ENCODE peak calls at places on chromosomes 6 and 20, in five cellular contexts. One of them, this sample, is unnamed.

GRCh38 chr6:27836783-27837635 is 75.2 kb downstream of the OR2B2 start:
- DNase-seq in cardiac fibroblast: peak; percentile 92
- DNase-seq in choroid plexus epithelial cell: peak; percentile 92
- DNase-seq in upper lobe of right lung: no peak
- DNase-seq in esophagus muscularis mucosa: no peak
- DNase-seq in this sample: peak; percentile 83

GRCh38 chr6:128368213-128369000 is 152.0 kb downstream of the PTPRK start:
- DNase-seq in cardiac fibroblast: no peak
- DNase-seq in choroid plexus epithelial cell: no peak
- DNase-seq in upper lobe of right lung: no peak
- DNase-seq in esophagus muscularis mucosa: no peak
- DNase-seq in this sample: peak; percentile 22

GRCh38 chr20:11118802-11119380 is 445.1 kb upstream of the JAG1 start:
- DNase-seq in cardiac fibroblast: peak; percentile 74
- DNase-seq in choroid plexus epithelial cell: no peak
- DNase-seq in upper lobe of right lung: no peak
- DNase-seq in esophagus muscularis mucosa: no peak
- DNase-seq in this sample: no peak

GRCh38 chr20:37711987-37712961 is 18.4 kb downstream of the CTNNBL1 start:
- DNase-seq in cardiac fibroblast: no peak
- DNase-seq in choroid plexus epithelial cell: no peak
- DNase-seq in upper lobe of right lung: no peak
- DNase-seq in esophagus muscularis mucosa: no peak
- DNase-seq in this sample: no peak

GRCh38 chr20:62623488-62624324 is 18.6 kb upstream of the SLCO4A1 start:
- DNase-seq in cardiac fibroblast: peak; percentile 77
- DNase-seq in choroid plexus epithelial cell: peak; percentile 84
- DNase-seq in upper lobe of right lung: peak; percentile 98
- DNase-seq in esophagus muscularis mucosa: peak; percentile 98
- DNase-seq in this sample: peak; percentile 93

GRCh38 chr20:37524859-37525708 is 2.6 kb downstream of the BLCAP start:
- DNase-seq in cardiac fibroblast: no peak
- DNase-seq in choroid plexus epithelial cell: no peak
- DNase-seq in upper lobe of right lung: no peak
- DNase-seq in esophagus muscularis mucosa: no peak
- DNase-seq in this sample: peak; percentile 52

GRCh38 chr6:43274916-43275597 is 23.0 kb upstream of the SLC22A7 start:
- DNase-seq in cardiac fibroblast: no peak
- DNase-seq in choroid plexus epithelial cell: no peak
- DNase-seq in upper lobe of right lung: peak; percentile 68
- DNase-seq in esophagus muscularis mucosa: no peak
- DNase-seq in this sample: no peak

GRCh38 chr6:16494781-16495180 is 256.4 kb downstream of the GMPR start:
- DNase-seq in cardiac fibroblast: no peak
- DNase-seq in choroid plexus epithelial cell: peak; percentile 19
- DNase-seq in upper lobe of right lung: no peak
- DNase-seq in esophagus muscularis mucosa: no peak
- DNase-seq in this sample: no peak

GRCh38 chr6:123967900-123968299 is 164.2 kb downstream of the NKAIN2 start:
- DNase-seq in cardiac fibroblast: no peak
- DNase-seq in choroid plexus epithelial cell: no peak
- DNase-seq in upper lobe of right lung: no peak
- DNase-seq in esophagus muscularis mucosa: no peak
- DNase-seq in this sample: no peak

GRCh38 chr6:168210239-168211107 is 109.1 kb downstream of the DACT2 start:
- DNase-seq in cardiac fibroblast: no peak
- DNase-seq in choroid plexus epithelial cell: peak; percentile 64
- DNase-seq in upper lobe of right lung: no peak
- DNase-seq in esophagus muscularis mucosa: no peak
- DNase-seq in this sample: no peak

GRCh38 chr20:57089701-57090144 is 176.7 kb downstream of the BMP7 start:
- DNase-seq in cardiac fibroblast: peak; percentile 14
- DNase-seq in choroid plexus epithelial cell: peak; percentile 59
- DNase-seq in upper lobe of right lung: peak; percentile 88
- DNase-seq in esophagus muscularis mucosa: no peak
- DNase-seq in this sample: peak; percentile 18

GRCh38 chr20:64082821-64083379 is 1.3 kb downstream of the LKAAEAR1 start:
- DNase-seq in cardiac fibroblast: no peak
- DNase-seq in choroid plexus epithelial cell: no peak
- DNase-seq in upper lobe of right lung: no peak
- DNase-seq in esophagus muscularis mucosa: no peak
- DNase-seq in this sample: no peak

GRCh38 chr6:25026723-25027122 is 91.0 kb upstream of the RIPOR2 start:
- DNase-seq in cardiac fibroblast: no peak
- DNase-seq in choroid plexus epithelial cell: no peak
- DNase-seq in upper lobe of right lung: peak; percentile 83
- DNase-seq in esophagus muscularis mucosa: no peak
- DNase-seq in this sample: no peak

GRCh38 chr20:35523298-35523888 is 6.1 kb downstream of the C20orf173 start:
- DNase-seq in cardiac fibroblast: peak; percentile 33
- DNase-seq in choroid plexus epithelial cell: peak; percentile 31
- DNase-seq in upper lobe of right lung: no peak
- DNase-seq in esophagus muscularis mucosa: no peak
- DNase-seq in this sample: no peak

GRCh38 chr6:36840471-36841461 is 1.5 kb upstream of the CPNE5 start:
- DNase-seq in cardiac fibroblast: no peak
- DNase-seq in choroid plexus epithelial cell: no peak
- DNase-seq in upper lobe of right lung: no peak
- DNase-seq in esophagus muscularis mucosa: no peak
- DNase-seq in this sample: peak; percentile 47

GRCh38 chr6:43773050-43773956 is 3.3 kb downstream of the VEGFA start:
- DNase-seq in cardiac fibroblast: peak; percentile 60
- DNase-seq in choroid plexus epithelial cell: peak; percentile 52
- DNase-seq in upper lobe of right lung: peak; percentile 84
- DNase-seq in esophagus muscularis mucosa: no peak
- DNase-seq in this sample: peak; percentile 79

GRCh38 chr6:169415179-169415578 is 161.5 kb upstream of the THBS2 start:
- DNase-seq in cardiac fibroblast: no peak
- DNase-seq in choroid plexus epithelial cell: peak; percentile 28
- DNase-seq in upper lobe of right lung: no peak
- DNase-seq in esophagus muscularis mucosa: no peak
- DNase-seq in this sample: no peak

GRCh38 chr6:35635601-35636597 is 52.8 kb downstream of the FKBP5 start:
- DNase-seq in cardiac fibroblast: no peak
- DNase-seq in choroid plexus epithelial cell: peak; percentile 50
- DNase-seq in upper lobe of right lung: no peak
- DNase-seq in esophagus muscularis mucosa: no peak
- DNase-seq in this sample: peak; percentile 63

GRCh38 chr6:99458319-99458718 is 33.2 kb upstream of the PNISR start:
- DNase-seq in cardiac fibroblast: peak; percentile 64
- DNase-seq in choroid plexus epithelial cell: peak; percentile 64
- DNase-seq in upper lobe of right lung: no peak
- DNase-seq in esophagus muscularis mucosa: no peak
- DNase-seq in this sample: no peak

GRCh38 chr6:53280207-53280606 is 68.5 kb downstream of the ELOVL5 start:
- DNase-seq in cardiac fibroblast: no peak
- DNase-seq in choroid plexus epithelial cell: no peak
- DNase-seq in upper lobe of right lung: no peak
- DNase-seq in esophagus muscularis mucosa: no peak
- DNase-seq in this sample: no peak

GRCh38 chr20:43680976-43681375 is 14.1 kb downstream of the MYBL2 start:
- DNase-seq in cardiac fibroblast: no peak
- DNase-seq in choroid plexus epithelial cell: no peak
- DNase-seq in upper lobe of right lung: no peak
- DNase-seq in esophagus muscularis mucosa: no peak
- DNase-seq in this sample: peak; percentile 45

GRCh38 chr6:74939309-74939708 is 266.5 kb downstream of the COL12A1 start:
- DNase-seq in cardiac fibroblast: peak; percentile 30
- DNase-seq in choroid plexus epithelial cell: peak; percentile 43
- DNase-seq in upper lobe of right lung: no peak
- DNase-seq in esophagus muscularis mucosa: no peak
- DNase-seq in this sample: peak; percentile 11

GRCh38 chr20:3550857-3551256 is 80.0 kb downstream of the ATRN start:
- DNase-seq in cardiac fibroblast: no peak
- DNase-seq in choroid plexus epithelial cell: no peak
- DNase-seq in upper lobe of right lung: no peak
- DNase-seq in esophagus muscularis mucosa: no peak
- DNase-seq in this sample: no peak

GRCh38 chr6:7919871-7920270 is 9.3 kb upstream of the TXNDC5 start:
- DNase-seq in cardiac fibroblast: peak; percentile 74
- DNase-seq in choroid plexus epithelial cell: no peak
- DNase-seq in upper lobe of right lung: no peak
- DNase-seq in esophagus muscularis mucosa: no peak
- DNase-seq in this sample: peak; percentile 29

GRCh38 chr20:45352729-45353128 is 4.5 kb upstream of the SDC4 start:
- DNase-seq in cardiac fibroblast: no peak
- DNase-seq in choroid plexus epithelial cell: no peak
- DNase-seq in upper lobe of right lung: no peak
- DNase-seq in esophagus muscularis mucosa: no peak
- DNase-seq in this sample: no peak

GRCh38 chr20:3563548-3564177 is 92.8 kb downstream of the ATRN start:
- DNase-seq in cardiac fibroblast: peak; percentile 70
- DNase-seq in choroid plexus epithelial cell: peak; percentile 79
- DNase-seq in upper lobe of right lung: no peak
- DNase-seq in esophagus muscularis mucosa: no peak
- DNase-seq in this sample: peak; percentile 78

GRCh38 chr6:37779111-37779800 is 40.3 kb upstream of the ZFAND3 start:
- DNase-seq in cardiac fibroblast: no peak
- DNase-seq in choroid plexus epithelial cell: no peak
- DNase-seq in upper lobe of right lung: no peak
- DNase-seq in esophagus muscularis mucosa: no peak
- DNase-seq in this sample: peak; percentile 46

GRCh38 chr6:11491596-11491995 is 46.0 kb upstream of the TMEM170B start:
- DNase-seq in cardiac fibroblast: no peak
- DNase-seq in choroid plexus epithelial cell: no peak
- DNase-seq in upper lobe of right lung: no peak
- DNase-seq in esophagus muscularis mucosa: no peak
- DNase-seq in this sample: no peak

GRCh38 chr6:155201461-155202226 is 62.2 kb upstream of the CLDN20 start:
- DNase-seq in cardiac fibroblast: peak; percentile 80
- DNase-seq in choroid plexus epithelial cell: peak; percentile 89
- DNase-seq in upper lobe of right lung: no peak
- DNase-seq in esophagus muscularis mucosa: no peak
- DNase-seq in this sample: peak; percentile 73

GRCh38 chr6:152094276-152094675 is 286.8 kb downstream of the ESR1 start:
- DNase-seq in cardiac fibroblast: no peak
- DNase-seq in choroid plexus epithelial cell: no peak
- DNase-seq in upper lobe of right lung: no peak
- DNase-seq in esophagus muscularis mucosa: no peak
- DNase-seq in this sample: no peak

GRCh38 chr6:25547797-25548196 is 104.2 kb upstream of the SCGN start:
- DNase-seq in cardiac fibroblast: no peak
- DNase-seq in choroid plexus epithelial cell: no peak
- DNase-seq in upper lobe of right lung: no peak
- DNase-seq in esophagus muscularis mucosa: no peak
- DNase-seq in this sample: no peak

GRCh38 chr6:156977527-156978291 is 200.5 kb downstream of the ARID1B start:
- DNase-seq in cardiac fibroblast: peak; percentile 58
- DNase-seq in choroid plexus epithelial cell: peak; percentile 33
- DNase-seq in upper lobe of right lung: no peak
- DNase-seq in esophagus muscularis mucosa: no peak
- DNase-seq in this sample: no peak

GRCh38 chr20:40880063-40880715 is 148.4 kb upstream of the TOP1 start:
- DNase-seq in cardiac fibroblast: no peak
- DNase-seq in choroid plexus epithelial cell: peak; percentile 13
- DNase-seq in upper lobe of right lung: no peak
- DNase-seq in esophagus muscularis mucosa: no peak
- DNase-seq in this sample: no peak
- TF ChIP-seq CTCF in cardiac fibroblast: no peak
- TF ChIP-seq CTCF in choroid plexus epithelial cell: peak; percentile 35
- TF ChIP-seq CTCF in upper lobe of right lung: peak; percentile 7
- TF ChIP-seq CTCF in esophagus muscularis mucosa: no peak
- TF ChIP-seq CTCF in this sample: no peak

DNA sequence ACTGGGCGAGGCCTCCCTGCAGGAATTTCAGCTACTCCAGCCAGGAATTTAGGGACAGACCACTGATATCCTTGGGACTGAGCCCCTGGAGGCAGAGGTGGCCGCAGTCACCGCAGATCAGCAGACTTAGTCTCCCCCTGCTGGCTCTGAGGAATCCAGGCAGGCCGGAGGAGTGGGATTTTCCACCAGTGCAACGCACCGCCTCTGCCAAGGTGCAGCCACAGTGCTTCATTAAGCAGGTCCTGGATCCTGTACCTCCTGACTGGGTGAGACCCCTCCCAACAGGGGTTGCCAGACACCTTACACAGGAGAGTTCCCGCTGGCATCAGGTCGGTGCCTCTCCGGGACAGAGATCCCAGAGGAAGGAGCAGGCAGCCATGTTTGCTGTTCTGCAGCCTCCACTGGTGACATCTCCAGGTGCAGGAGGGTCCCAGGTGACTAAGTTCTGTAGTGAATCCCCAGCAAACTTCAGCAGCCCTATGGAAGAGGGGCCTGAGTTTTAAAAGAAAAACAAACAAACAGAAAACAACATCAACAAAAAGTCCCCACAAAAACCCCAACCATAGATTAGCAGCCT is 515.2 kb downstream of the FRK start:
- DNase-seq in cardiac fibroblast: no peak
- DNase-seq in choroid plexus epithelial cell: no peak
- DNase-seq in upper lobe of right lung: no peak
- DNase-seq in esophagus muscularis mucosa: no peak
- DNase-seq in this sample: no peak
- H3K4me3 ChIP-seq in cardiac fibroblast: no peak overlapping the region
- H3K4me3 ChIP-seq in choroid plexus epithelial cell: no peak overlapping the region
- H3K4me3 ChIP-seq in upper lobe of right lung: no peak overlapping the region
- H3K4me3 ChIP-seq in esophagus muscularis mucosa: no peak overlapping the region
- H3K4me3 ChIP-seq in this sample: no peak overlapping the region

GRCh38 chr6:167145468-167145867 is 12.3 kb downstream of the GPR31 start:
- DNase-seq in cardiac fibroblast: no peak
- DNase-seq in choroid plexus epithelial cell: no peak
- DNase-seq in upper lobe of right lung: no peak
- DNase-seq in esophagus muscularis mucosa: no peak
- DNase-seq in this sample: no peak

GRCh38 chr6:167143041-167143440 is 14.7 kb downstream of the GPR31 start:
- DNase-seq in cardiac fibroblast: no peak
- DNase-seq in choroid plexus epithelial cell: no peak
- DNase-seq in upper lobe of right lung: no peak
- DNase-seq in esophagus muscularis mucosa: no peak
- DNase-seq in this sample: no peak

GRCh38 chr6:167146977-167147376 is 10.8 kb downstream of the GPR31 start:
- DNase-seq in cardiac fibroblast: no peak
- DNase-seq in choroid plexus epithelial cell: no peak
- DNase-seq in upper lobe of right lung: no peak
- DNase-seq in esophagus muscularis mucosa: no peak
- DNase-seq in this sample: no peak

GRCh38 chr6:167148997-167149396 is 8.8 kb downstream of the GPR31 start:
- DNase-seq in cardiac fibroblast: no peak
- DNase-seq in choroid plexus epithelial cell: no peak
- DNase-seq in upper lobe of right lung: no peak
- DNase-seq in esophagus muscularis mucosa: no peak
- DNase-seq in this sample: no peak

DNA sequence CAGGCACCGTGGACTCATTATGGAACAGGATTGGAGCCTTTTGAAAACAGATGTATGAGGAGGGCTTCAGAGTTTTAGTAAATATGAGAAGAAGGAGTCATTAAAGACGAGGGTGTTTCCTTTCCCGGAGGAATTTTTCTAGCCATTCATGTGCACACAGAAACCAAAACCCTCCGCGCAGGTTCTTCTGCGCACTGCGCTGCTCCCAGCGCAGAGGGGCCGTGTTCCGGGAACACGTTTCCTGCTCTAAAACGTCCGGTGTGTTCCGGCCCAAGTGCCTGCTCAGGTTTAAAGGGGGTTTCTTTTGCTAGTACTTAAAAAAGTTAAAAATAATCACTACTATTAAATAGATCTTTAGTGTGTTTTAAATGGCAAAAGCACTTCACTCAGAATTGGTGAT is 11.6 kb downstream of the GPR31 start:
- DNase-seq in cardiac fibroblast: no peak
- DNase-seq in choroid plexus epithelial cell: no peak
- DNase-seq in upper lobe of right lung: no peak
- DNase-seq in esophagus muscularis mucosa: no peak
- DNase-seq in this sample: no peak
- TF ChIP-seq CTCF in cardiac fibroblast: no peak
- TF ChIP-seq CTCF in choroid plexus epithelial cell: no peak
- TF ChIP-seq CTCF in upper lobe of right lung: no peak
- TF ChIP-seq CTCF in esophagus muscularis mucosa: no peak
- TF ChIP-seq CTCF in this sample: no peak

GRCh38 chr6:13762648-13763441 is 51.2 kb upstream of the RANBP9 start:
- DNase-seq in cardiac fibroblast: peak; percentile 80
- DNase-seq in choroid plexus epithelial cell: peak; percentile 90
- DNase-seq in upper lobe of right lung: no peak
- DNase-seq in esophagus muscularis mucosa: no peak
- DNase-seq in this sample: peak; percentile 90
- H3K4me3 ChIP-seq in cardiac fibroblast: no peak overlapping the region
- H3K4me3 ChIP-seq in choroid plexus epithelial cell: no peak overlapping the region
- H3K4me3 ChIP-seq in upper lobe of right lung: no peak overlapping the region
- H3K4me3 ChIP-seq in esophagus muscularis mucosa: no peak overlapping the region
- H3K4me3 ChIP-seq in this sample: no peak overlapping the region